ENCODE peak calls at places on chromosomes 2 and 18, in six cellular contexts. One of them, this sample, is unnamed.

GRCh38 chr2:113080134-113080533 is 12.4 kb downstream of the IL1F10 start:
- DNase-seq in H7: peak; percentile 71
- DNase-seq in activated CD8-positive, alpha-beta memory T cell treated with anti-CD3 and anti-CD28 coated beads, Interleukin-2, amount 50 U/mL, for 48 hours: peak; percentile 81
- DNase-seq in NCI-H345: no peak
- DNase-seq in left lobe of liver: peak; percentile 55
- DNase-seq in brain microvascular endothelial cell: peak; percentile 21
- DNase-seq in this sample: peak; percentile 36

GRCh38 chr2:211132046-211132445 is 575.6 kb downstream of the CPS1 start:
- DNase-seq in left lobe of liver: no peak
- DNase-seq in brain microvascular endothelial cell: peak; percentile 39
- DNase-seq in NCI-H345: no peak
- DNase-seq in activated CD8-positive, alpha-beta memory T cell treated with anti-CD3 and anti-CD28 coated beads, Interleukin-2, amount 50 U/mL, for 48 hours: no peak
- DNase-seq in H7: no peak
- DNase-seq in this sample: no peak

GRCh38 chr2:1769703-1770422 is 25.5 kb upstream of the PXDN start:
- DNase-seq in brain microvascular endothelial cell: peak; percentile 45
- DNase-seq in left lobe of liver: peak; percentile 68
- DNase-seq in NCI-H345: peak; percentile 86
- DNase-seq in H7: peak; percentile 94
- DNase-seq in activated CD8-positive, alpha-beta memory T cell treated with anti-CD3 and anti-CD28 coated beads, Interleukin-2, amount 50 U/mL, for 48 hours: peak; percentile 85
- DNase-seq in this sample: peak; percentile 16

GRCh38 chr2:201411421-201411820 is 39.8 kb downstream of the TRAK2 start:
- DNase-seq in H7: no peak
- DNase-seq in left lobe of liver: no peak
- DNase-seq in brain microvascular endothelial cell: no peak
- DNase-seq in activated CD8-positive, alpha-beta memory T cell treated with anti-CD3 and anti-CD28 coated beads, Interleukin-2, amount 50 U/mL, for 48 hours: no peak
- DNase-seq in NCI-H345: no peak
- DNase-seq in this sample: no peak

GRCh38 chr2:94880507-94880906 is 9.3 kb downstream of the TEKT4 start:
- DNase-seq in brain microvascular endothelial cell: no peak
- DNase-seq in activated CD8-positive, alpha-beta memory T cell treated with anti-CD3 and anti-CD28 coated beads, Interleukin-2, amount 50 U/mL, for 48 hours: no peak
- DNase-seq in left lobe of liver: no peak
- DNase-seq in NCI-H345: no peak
- DNase-seq in H7: no peak
- DNase-seq in this sample: no peak

GRCh38 chr2:72923833-72924352 is 6.6 kb downstream of the EMX1 start:
- DNase-seq in brain microvascular endothelial cell: no peak
- DNase-seq in activated CD8-positive, alpha-beta memory T cell treated with anti-CD3 and anti-CD28 coated beads, Interleukin-2, amount 50 U/mL, for 48 hours: peak; percentile 53
- DNase-seq in left lobe of liver: no peak
- DNase-seq in H7: peak; percentile 86
- DNase-seq in NCI-H345: no peak
- DNase-seq in this sample: no peak

GRCh38 chr2:205654878-205655601 is 27.3 kb upstream of the NRP2 start:
- DNase-seq in NCI-H345: no peak
- DNase-seq in brain microvascular endothelial cell: peak; percentile 59
- DNase-seq in left lobe of liver: no peak
- DNase-seq in activated CD8-positive, alpha-beta memory T cell treated with anti-CD3 and anti-CD28 coated beads, Interleukin-2, amount 50 U/mL, for 48 hours: no peak
- DNase-seq in H7: no peak
- DNase-seq in this sample: no peak

GRCh38 chr2:219551412-219551811 is 7.6 kb downstream of the TMEM198 start:
- DNase-seq in activated CD8-positive, alpha-beta memory T cell treated with anti-CD3 and anti-CD28 coated beads, Interleukin-2, amount 50 U/mL, for 48 hours: no peak
- DNase-seq in H7: peak; percentile 85
- DNase-seq in brain microvascular endothelial cell: no peak
- DNase-seq in left lobe of liver: no peak
- DNase-seq in NCI-H345: no peak
- DNase-seq in this sample: no peak

GRCh38 chr2:67503066-67503795 is 106.1 kb downstream of the ETAA1 start:
- DNase-seq in H7: no peak
- DNase-seq in left lobe of liver: no peak
- DNase-seq in brain microvascular endothelial cell: peak; percentile 70
- DNase-seq in NCI-H345: no peak
- DNase-seq in activated CD8-positive, alpha-beta memory T cell treated with anti-CD3 and anti-CD28 coated beads, Interleukin-2, amount 50 U/mL, for 48 hours: no peak
- DNase-seq in this sample: no peak

GRCh38 chr2:7281802-7282201 is 364.6 kb downstream of the RNF144A start:
- DNase-seq in activated CD8-positive, alpha-beta memory T cell treated with anti-CD3 and anti-CD28 coated beads, Interleukin-2, amount 50 U/mL, for 48 hours: no peak
- DNase-seq in left lobe of liver: no peak
- DNase-seq in NCI-H345: no peak
- DNase-seq in brain microvascular endothelial cell: no peak
- DNase-seq in H7: no peak
- DNase-seq in this sample: no peak

GRCh38 chr2:179237209-179237946 is 27.3 kb downstream of the SESTD1 start:
- DNase-seq in left lobe of liver: no peak
- DNase-seq in brain microvascular endothelial cell: no peak
- DNase-seq in H7: no peak
- DNase-seq in activated CD8-positive, alpha-beta memory T cell treated with anti-CD3 and anti-CD28 coated beads, Interleukin-2, amount 50 U/mL, for 48 hours: no peak
- DNase-seq in NCI-H345: no peak
- DNase-seq in this sample: no peak

GRCh38 chr2:128774320-128775063 is 455.8 kb upstream of the HS6ST1 start:
- DNase-seq in brain microvascular endothelial cell: no peak
- DNase-seq in H7: no peak
- DNase-seq in NCI-H345: no peak
- DNase-seq in left lobe of liver: peak; percentile 38
- DNase-seq in activated CD8-positive, alpha-beta memory T cell treated with anti-CD3 and anti-CD28 coated beads, Interleukin-2, amount 50 U/mL, for 48 hours: peak; percentile 17
- DNase-seq in this sample: no peak

GRCh38 chr2:133194777-133195335 is 373.4 kb downstream of the NCKAP5 start:
- DNase-seq in NCI-H345: no peak
- DNase-seq in activated CD8-positive, alpha-beta memory T cell treated with anti-CD3 and anti-CD28 coated beads, Interleukin-2, amount 50 U/mL, for 48 hours: no peak
- DNase-seq in brain microvascular endothelial cell: no peak
- DNase-seq in H7: no peak
- DNase-seq in left lobe of liver: no peak
- DNase-seq in this sample: no peak

GRCh38 chr2:16211341-16211740 is 271.0 kb downstream of the MYCN start:
- DNase-seq in NCI-H345: no peak
- DNase-seq in brain microvascular endothelial cell: no peak
- DNase-seq in left lobe of liver: no peak
- DNase-seq in activated CD8-positive, alpha-beta memory T cell treated with anti-CD3 and anti-CD28 coated beads, Interleukin-2, amount 50 U/mL, for 48 hours: no peak
- DNase-seq in H7: no peak
- DNase-seq in this sample: no peak

GRCh38 chr2:25251032-25251460 is 82.7 kb upstream of the POMC start:
- DNase-seq in brain microvascular endothelial cell: peak; percentile 2
- DNase-seq in activated CD8-positive, alpha-beta memory T cell treated with anti-CD3 and anti-CD28 coated beads, Interleukin-2, amount 50 U/mL, for 48 hours: peak; percentile 68
- DNase-seq in NCI-H345: no peak
- DNase-seq in H7: peak; percentile 90
- DNase-seq in left lobe of liver: no peak
- DNase-seq in this sample: no peak

GRCh38 chr18:57444301-57444759 is 9.2 kb downstream of the ONECUT2 start:
- DNase-seq in activated CD8-positive, alpha-beta memory T cell treated with anti-CD3 and anti-CD28 coated beads, Interleukin-2, amount 50 U/mL, for 48 hours: no peak
- DNase-seq in H7: no peak
- DNase-seq in NCI-H345: no peak
- DNase-seq in left lobe of liver: peak; percentile 76
- DNase-seq in brain microvascular endothelial cell: no peak
- DNase-seq in this sample: no peak

GRCh38 chr2:132664096-132664495 is 5.9 kb downstream of the LYPD1 start:
- DNase-seq in left lobe of liver: no peak
- DNase-seq in activated CD8-positive, alpha-beta memory T cell treated with anti-CD3 and anti-CD28 coated beads, Interleukin-2, amount 50 U/mL, for 48 hours: no peak
- DNase-seq in NCI-H345: no peak
- DNase-seq in H7: no peak
- DNase-seq in brain microvascular endothelial cell: peak; percentile 11
- DNase-seq in this sample: no peak

GRCh38 chr2:26542194-26542455 is 64.2 kb upstream of the OTOF start:
- DNase-seq in brain microvascular endothelial cell: no peak
- DNase-seq in activated CD8-positive, alpha-beta memory T cell treated with anti-CD3 and anti-CD28 coated beads, Interleukin-2, amount 50 U/mL, for 48 hours: no peak
- DNase-seq in left lobe of liver: no peak
- DNase-seq in NCI-H345: peak; percentile 86
- DNase-seq in H7: no peak
- DNase-seq in this sample: no peak

GRCh38 chr18:52409732-52410131 is 69.7 kb downstream of the DCC start:
- DNase-seq in activated CD8-positive, alpha-beta memory T cell treated with anti-CD3 and anti-CD28 coated beads, Interleukin-2, amount 50 U/mL, for 48 hours: no peak
- DNase-seq in brain microvascular endothelial cell: no peak
- DNase-seq in left lobe of liver: no peak
- DNase-seq in H7: no peak
- DNase-seq in NCI-H345: no peak
- DNase-seq in this sample: no peak

GRCh38 chr2:179551545-179552045 is 287.0 kb upstream of the SESTD1 start:
- DNase-seq in activated CD8-positive, alpha-beta memory T cell treated with anti-CD3 and anti-CD28 coated beads, Interleukin-2, amount 50 U/mL, for 48 hours: no peak
- DNase-seq in brain microvascular endothelial cell: no peak
- DNase-seq in NCI-H345: no peak
- DNase-seq in left lobe of liver: no peak
- DNase-seq in H7: no peak
- DNase-seq in this sample: no peak

GRCh38 chr2:120984452-120985173 is 248.9 kb downstream of the GLI2 start:
- DNase-seq in activated CD8-positive, alpha-beta memory T cell treated with anti-CD3 and anti-CD28 coated beads, Interleukin-2, amount 50 U/mL, for 48 hours: no peak
- DNase-seq in left lobe of liver: no peak
- DNase-seq in H7: no peak
- DNase-seq in NCI-H345: no peak
- DNase-seq in brain microvascular endothelial cell: no peak
- DNase-seq in this sample: no peak

GRCh38 chr18:41378628-41379027 is 576.4 kb upstream of the PIK3C3 start:
- DNase-seq in activated CD8-positive, alpha-beta memory T cell treated with anti-CD3 and anti-CD28 coated beads, Interleukin-2, amount 50 U/mL, for 48 hours: no peak
- DNase-seq in brain microvascular endothelial cell: peak; percentile 31
- DNase-seq in H7: no peak
- DNase-seq in NCI-H345: peak; percentile 1
- DNase-seq in left lobe of liver: no peak
- DNase-seq in this sample: no peak

GRCh38 chr18:75438891-75439290 is 11.4 kb upstream of the SMIM21 start:
- DNase-seq in left lobe of liver: no peak
- DNase-seq in brain microvascular endothelial cell: no peak
- DNase-seq in H7: no peak
- DNase-seq in activated CD8-positive, alpha-beta memory T cell treated with anti-CD3 and anti-CD28 coated beads, Interleukin-2, amount 50 U/mL, for 48 hours: no peak
- DNase-seq in NCI-H345: no peak
- DNase-seq in this sample: no peak

GRCh38 chr2:190216829-190217228 is 102.8 kb downstream of the HIBCH start:
- DNase-seq in left lobe of liver: peak; percentile 51
- DNase-seq in H7: peak; percentile 25
- DNase-seq in NCI-H345: peak; percentile 92
- DNase-seq in brain microvascular endothelial cell: no peak
- DNase-seq in activated CD8-positive, alpha-beta memory T cell treated with anti-CD3 and anti-CD28 coated beads, Interleukin-2, amount 50 U/mL, for 48 hours: no peak
- DNase-seq in this sample: no peak

GRCh38 chr2:83081835-83082522 is 1377.1 kb downstream of the SUCLG1 start:
- DNase-seq in brain microvascular endothelial cell: peak; percentile 92
- DNase-seq in left lobe of liver: no peak
- DNase-seq in activated CD8-positive, alpha-beta memory T cell treated with anti-CD3 and anti-CD28 coated beads, Interleukin-2, amount 50 U/mL, for 48 hours: no peak
- DNase-seq in NCI-H345: peak; percentile 94
- DNase-seq in H7: no peak
- DNase-seq in this sample: no peak

GRCh38 chr2:18290386-18290785 is 270.1 kb downstream of the RDH14 start:
- DNase-seq in left lobe of liver: no peak
- DNase-seq in NCI-H345: no peak
- DNase-seq in brain microvascular endothelial cell: no peak
- DNase-seq in activated CD8-positive, alpha-beta memory T cell treated with anti-CD3 and anti-CD28 coated beads, Interleukin-2, amount 50 U/mL, for 48 hours: no peak
- DNase-seq in H7: no peak
- DNase-seq in this sample: no peak

GRCh38 chr18:49082714-49083688 is 132.2 kb upstream of the SMAD7 start:
- DNase-seq in left lobe of liver: no peak
- DNase-seq in activated CD8-positive, alpha-beta memory T cell treated with anti-CD3 and anti-CD28 coated beads, Interleukin-2, amount 50 U/mL, for 48 hours: no peak
- DNase-seq in NCI-H345: no peak
- DNase-seq in brain microvascular endothelial cell: no peak
- DNase-seq in H7: no peak
- DNase-seq in this sample: no peak

GRCh38 chr2:70902067-70902442 is 33.6 kb upstream of the ATP6V1B1 start:
- DNase-seq in NCI-H345: no peak
- DNase-seq in H7: no peak
- DNase-seq in activated CD8-positive, alpha-beta memory T cell treated with anti-CD3 and anti-CD28 coated beads, Interleukin-2, amount 50 U/mL, for 48 hours: peak; percentile 50
- DNase-seq in brain microvascular endothelial cell: no peak
- DNase-seq in left lobe of liver: no peak
- DNase-seq in this sample: no peak

GRCh38 chr2:96806468-96807126 is 9.5 kb upstream of the CNNM3 start:
- DNase-seq in activated CD8-positive, alpha-beta memory T cell treated with anti-CD3 and anti-CD28 coated beads, Interleukin-2, amount 50 U/mL, for 48 hours: no peak
- DNase-seq in brain microvascular endothelial cell: no peak
- DNase-seq in H7: no peak
- DNase-seq in NCI-H345: no peak
- DNase-seq in left lobe of liver: no peak
- DNase-seq in this sample: no peak

GRCh38 chr2:104476563-104476988 is 377.3 kb upstream of the POU3F3 start:
- DNase-seq in H7: no peak
- DNase-seq in left lobe of liver: no peak
- DNase-seq in activated CD8-positive, alpha-beta memory T cell treated with anti-CD3 and anti-CD28 coated beads, Interleukin-2, amount 50 U/mL, for 48 hours: no peak
- DNase-seq in brain microvascular endothelial cell: no peak
- DNase-seq in NCI-H345: no peak
- DNase-seq in this sample: no peak

GRCh38 chr2:95295376-95295775 is 1.8 kb upstream of the KCNIP3 start:
- DNase-seq in brain microvascular endothelial cell: no peak
- DNase-seq in NCI-H345: no peak
- DNase-seq in activated CD8-positive, alpha-beta memory T cell treated with anti-CD3 and anti-CD28 coated beads, Interleukin-2, amount 50 U/mL, for 48 hours: no peak
- DNase-seq in H7: no peak
- DNase-seq in left lobe of liver: no peak
- DNase-seq in this sample: no peak

GRCh38 chr2:101622633-101623521 is 74.6 kb upstream of the MAP4K4 start:
- DNase-seq in activated CD8-positive, alpha-beta memory T cell treated with anti-CD3 and anti-CD28 coated beads, Interleukin-2, amount 50 U/mL, for 48 hours: no peak
- DNase-seq in brain microvascular endothelial cell: peak; percentile 31
- DNase-seq in left lobe of liver: no peak
- DNase-seq in NCI-H345: no peak
- DNase-seq in H7: no peak
- DNase-seq in this sample: no peak